ENCODE peak calls at places on chromosomes 2 and 18, in seven cellular contexts. P is foreskin fibroblast, F is K562, X is colonic mucosa, N is OCI-LY7, V is cardiac muscle cell, H is tibial nerve. D is an unnamed sample.

GRCh38 chr2:99183025-99183424 is 2.0 kb downstream of the MRPL30 start:
- DNase-seq in P (peak; percentile 5), F (peak; percentile 26), X (no peak), N (no peak), V (peak; percentile 4), H (no peak), D (peak; percentile 57)

GRCh38 chr2:219045937-219046550 is 4.7 kb upstream of the CFAP65 start:
- DNase-seq in P (no peak), F (peak; percentile 62), X (no peak), N (peak; percentile 11), V (peak; percentile 64), H (no peak), D (peak; percentile 63)

GRCh38 chr2:112074506-112074905 is 19.4 kb downstream of the TMEM87B start:
- DNase-seq in P (no peak), F (no peak), X (no peak), N (no peak), V (no peak), H (no peak), D (no peak)

GRCh38 chr2:143577489-143577888 is 448.3 kb downstream of the ARHGAP15 start:
- DNase-seq in P (no peak), F (no peak), X (no peak), N (no peak), V (no peak), H (no peak), D (no peak)

GRCh38 chr2:188142636-188143035 is 149.0 kb upstream of the GULP1 start:
- DNase-seq in P (peak; percentile 44), F (no peak), X (no peak), N (no peak), V (peak; percentile 33), H (no peak), D (no peak)

GRCh38 chr2:176419591-176420071 is 150.4 kb downstream of the MTX2 start:
- DNase-seq in P (peak; percentile 68), F (no peak), X (no peak), N (no peak), V (peak; percentile 75), H (no peak), D (no peak)

GRCh38 chr18:46013484-46014189 is 46.5 kb upstream of the EPG5 start:
- DNase-seq in P (no peak), F (no peak), X (no peak), N (peak; percentile 27), V (no peak), H (no peak), D (no peak)

GRCh38 chr18:3025544-3025943 is 12.6 kb upstream of the LPIN2 start:
- DNase-seq in P (no peak), F (no peak), X (no peak), N (no peak), V (no peak), H (no peak), D (no peak)

GRCh38 chr2:237886702-237887481 is 27.5 kb downstream of the RAMP1 start:
- DNase-seq in P (no peak), F (no peak), X (no peak), N (no peak), V (peak; percentile 94), H (peak; percentile 40), D (no peak)

GRCh38 chr2:219902870-219903269 is 275.4 kb downstream of the SLC4A3 start:
- DNase-seq in P (no peak), F (no peak), X (no peak), N (no peak), V (no peak), H (no peak), D (no peak)

GRCh38 chr2:177334940-177335543 is 57.5 kb upstream of the AGPS start:
- DNase-seq in P (peak; percentile 20), F (peak; percentile 70), X (no peak), N (peak; percentile 69), V (peak; percentile 65), H (no peak), D (peak; percentile 35)

GRCh38 chr2:77631007-77631406 is 108.8 kb upstream of the LRRTM4 start:
- DNase-seq in P (no peak), F (no peak), X (no peak), N (no peak), V (no peak), H (no peak), D (no peak)

GRCh38 chr2:96147593-96148201 is 2.5 kb upstream of the DUSP2 start:
- DNase-seq in P (no peak), F (no peak), X (no peak), N (peak; percentile 49), V (no peak), H (no peak), D (no peak)

GRCh38 chr2:176093145-176093888 is 796 bp downstream of the HOXD13 start:
- DNase-seq in P (peak; percentile 55), F (no peak), X (no peak), N (no peak), V (no peak), H (no peak), D (no peak)

GRCh38 chr2:119234021-119235019 is 10.7 kb downstream of the STEAP3 start:
- DNase-seq in P (no peak), F (peak; percentile 38), X (no peak), N (peak; percentile 43), V (peak; percentile 57), H (no peak), D (no peak)

GRCh38 chr18:54702687-54703086 is 111.6 kb downstream of the DYNAP start:
- DNase-seq in P (no peak), F (no peak), X (no peak), N (no peak), V (no peak), H (no peak), D (no peak)

GRCh38 chr2:1633092-1633721 is 111.1 kb downstream of the PXDN start:
- DNase-seq in P (no peak), F (no peak), X (peak; percentile 59), N (no peak), V (no peak), H (no peak), D (no peak)

GRCh38 chr2:175698076-175698475 is 304.0 kb downstream of the LNPK start:
- DNase-seq in P (no peak), F (no peak), X (no peak), N (no peak), V (no peak), H (no peak), D (no peak)

GRCh38 chr2:227849906-227850305 is 21.5 kb upstream of the DAW1 start:
- DNase-seq in P (peak; percentile 65), F (no peak), X (no peak), N (no peak), V (no peak), H (no peak), D (no peak)

GRCh38 chr2:108325756-108326155 is 37.1 kb downstream of the SULT1C2 start:
- DNase-seq in P (peak; percentile 9), F (no peak), X (no peak), N (no peak), V (no peak), H (no peak), D (no peak)

GRCh38 chr2:20361903-20362302 is 11.3 kb upstream of the PUM2 start:
- DNase-seq in P (no peak), F (peak; percentile 16), X (no peak), N (no peak), V (no peak), H (no peak), D (no peak)

GRCh38 chr18:22466608-22467390 is 49.1 kb upstream of the CTAGE1 start:
- DNase-seq in P (peak; percentile 60), F (peak; percentile 41), X (peak; percentile 36), N (no peak), V (peak; percentile 67), H (no peak), D (peak; percentile 73)

GRCh38 chr2:172826522-172826921 is 90.9 kb downstream of the RAPGEF4 start:
- DNase-seq in P (no peak), F (no peak), X (no peak), N (no peak), V (no peak), H (no peak), D (no peak)

DNA sequence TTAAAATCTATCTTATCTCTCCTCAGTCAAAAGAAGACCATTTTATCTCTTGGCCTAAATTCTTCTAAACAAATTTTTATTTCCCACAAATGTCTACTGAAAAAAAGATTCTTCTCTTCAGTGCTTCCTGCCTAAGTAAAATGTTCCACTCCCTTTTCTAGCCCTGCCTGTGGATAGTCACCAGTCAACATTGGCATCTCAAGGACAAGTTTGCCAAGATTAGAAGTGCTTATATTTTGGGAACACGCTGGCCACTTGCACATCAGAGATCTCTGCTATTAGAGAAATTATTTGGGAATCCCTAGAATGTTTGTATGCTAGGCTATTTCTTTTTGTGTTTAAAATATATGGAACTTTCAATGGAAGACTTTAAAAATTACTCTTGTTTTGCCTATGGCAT is 758.2 kb upstream of the CDH7 start:
- DNase-seq in P (no peak), F (no peak), X (no peak), N (no peak), V (no peak), H (no peak), D (no peak)
- TF ChIP-seq CTCF in P (no peak), F (no peak), X (no peak), N (no peak), V (no peak), H (no peak), D (no peak)

DNA sequence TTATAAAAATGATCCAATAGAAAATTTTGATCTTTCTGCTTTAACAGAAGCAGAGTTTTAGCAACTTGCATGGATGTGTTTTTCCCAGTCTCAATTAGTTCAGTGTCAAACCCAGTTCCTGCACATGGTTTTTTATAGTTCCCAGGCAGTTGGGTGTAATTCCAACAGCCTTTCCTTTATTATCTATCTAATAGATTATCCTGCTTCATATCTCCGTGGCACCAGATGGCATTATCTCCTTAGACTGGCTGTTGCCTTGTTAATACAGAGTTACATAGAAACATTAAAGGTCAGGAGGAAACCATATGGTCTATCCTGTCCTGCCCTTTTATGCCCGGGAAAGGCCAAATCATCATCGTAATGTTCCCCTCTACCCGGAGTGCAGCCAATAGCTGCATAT is 400.9 kb upstream of the SMIM21 start:
- DNase-seq in P (no peak), F (no peak), X (no peak), N (no peak), V (no peak), H (no peak), D (no peak)
- TF ChIP-seq CTCF in P (no peak), F (no peak), X (no peak), N (no peak), V (no peak), H (no peak), D (no peak)

GRCh38 chr2:241066171-241066892 is 35.8 kb downstream of the MTERF4 start:
- DNase-seq in P (no peak), F (no peak), X (peak; percentile 11), N (no peak), V (no peak), H (no peak), D (no peak)

GRCh38 chr2:241066893-241067341 is 35.2 kb downstream of the MTERF4 start:
- DNase-seq in P (no peak), F (no peak), X (no peak), N (no peak), V (peak; percentile 22), H (peak; percentile 10), D (no peak)

GRCh38 chr2:241064802-241065354 is 37.2 kb downstream of the MTERF4 start:
- DNase-seq in P (no peak), F (no peak), X (no peak), N (no peak), V (no peak), H (peak; percentile 9), D (no peak)

GRCh38 chr2:241064008-241064801 is 37.9 kb downstream of the MTERF4 start:
- DNase-seq in P (no peak), F (no peak), X (peak; percentile 47), N (no peak), V (no peak), H (peak; percentile 8), D (peak; percentile 79)

GRCh38 chr2:241065355-241065803 is 36.7 kb downstream of the MTERF4 start:
- DNase-seq in P (no peak), F (peak; percentile 27), X (peak; percentile 17), N (no peak), V (no peak), H (no peak), D (no peak)
- TF ChIP-seq CTCF in P (no peak), F (no peak), X (no peak), N (no peak), V (no peak), H (no peak), D (no peak)

GRCh38 chr2:30373881-30374302 is 73.2 kb upstream of the LCLAT1 start:
- DNase-seq in P (peak; percentile 76), F (no peak), X (no peak), N (no peak), V (peak; percentile 24), H (no peak), D (no peak)
- TF ChIP-seq CTCF in P (peak; percentile 16), F (no peak), X (no peak), N (no peak), V (no peak), H (no peak), D (no peak)